ENCODE peak calls at places on chromosomes 3 and 15, in nine cellular contexts. L is ovary; U is IMR-90; R is tibial artery; I is HepG2; N is body of pancreas; Z is fibroblast of lung; C is MM.1S; S is CD8-positive, alpha-beta T cell. E is an unnamed sample. For H3K4me1, the result is how much of the 10 kb centered on the place peaks cover.

GRCh38 chr3:13711911-13712650 is 163.2 kb downstream of the FBLN2 start:
- DNase-seq in L (no peak), U (no peak), R (no peak), I (no peak), N (no peak), Z (no peak), C (no peak), S (no peak), E (no peak)

GRCh38 chr3:170740726-170741591 is 129.0 kb downstream of the RPL22L1 start:
- DNase-seq in L (peak), U (peak), R (peak), I (no peak), N (peak), Z (peak), C (no peak), S (no peak), E (no peak)

GRCh38 chr15:51878446-51879386 is 49.3 kb downstream of the TMOD3 start:
- DNase-seq in L (no peak), U (peak), R (no peak), I (no peak), N (peak), Z (peak), C (no peak), S (no peak), E (no peak)

GRCh38 chr3:2283818-2284217 is 185.2 kb downstream of the CNTN4 start:
- DNase-seq in L (no peak), U (no peak), R (no peak), I (no peak), N (no peak), Z (no peak), C (no peak), S (no peak), E (no peak)

GRCh38 chr3:210649-211048 is 14.1 kb downstream of the CHL1 start:
- DNase-seq in L (no peak), U (no peak), R (no peak), I (no peak), N (no peak), Z (no peak), C (no peak), S (no peak), E (no peak)

GRCh38 chr15:37518436-37518835 is 416.0 kb upstream of the TMCO5A start:
- DNase-seq in L (no peak), U (no peak), R (no peak), I (no peak), N (no peak), Z (no peak), C (no peak), S (no peak), E (no peak)

GRCh38 chr3:109642042-109642441 is 304.7 kb upstream of the DPPA4 start:
- DNase-seq in L (no peak), U (no peak), R (no peak), I (no peak), N (no peak), Z (no peak), C (no peak), S (no peak), E (no peak)

GRCh38 chr15:85582719-85583089 is 202.3 kb downstream of the AKAP13 start:
- DNase-seq in L (peak), U (peak), R (peak), I (no peak), N (peak), Z (peak), C (no peak), S (peak), E (no peak)

GRCh38 chr3:16203031-16203430 is 28.6 kb downstream of the GALNT15 start:
- DNase-seq in L (no peak), U (peak), R (no peak), I (no peak), N (no peak), Z (peak), C (no peak), S (no peak), E (no peak)

GRCh38 chr3:32734756-32735155 is 49.8 kb downstream of the CNOT10 start:
- DNase-seq in L (no peak), U (no peak), R (no peak), I (no peak), N (no peak), Z (no peak), C (no peak), S (no peak), E (no peak)

GRCh38 chr3:81823882-81824395 is 62.5 kb upstream of the GBE1 start:
- DNase-seq in L (no peak), U (no peak), R (no peak), I (no peak), N (peak), Z (peak), C (peak), S (no peak), E (no peak)

GRCh38 chr3:1962531-1963090 is 136.1 kb upstream of the CNTN4 start:
- DNase-seq in L (no peak), U (no peak), R (no peak), I (no peak), N (no peak), Z (no peak), C (no peak), S (no peak), E (no peak)

GRCh38 chr3:108125550-108126071 is 34.8 kb upstream of the CD47 start:
- DNase-seq in L (no peak), U (no peak), R (no peak), I (no peak), N (no peak), Z (no peak), C (peak), S (peak), E (no peak)

GRCh38 chr3:60629816-60630215 is 621.4 kb downstream of the FHIT start:
- DNase-seq in L (no peak), U (no peak), R (no peak), I (no peak), N (no peak), Z (no peak), C (no peak), S (no peak), E (no peak)

GRCh38 chr3:59265566-59265965 is 215.7 kb upstream of the CFAP20DC start:
- DNase-seq in L (no peak), U (no peak), R (no peak), I (no peak), N (no peak), Z (no peak), C (no peak), S (no peak), E (no peak)

GRCh38 chr15:28884151-28884940 is 1.4 kb upstream of the APBA2 start:
- DNase-seq in L (no peak), U (no peak), R (no peak), I (no peak), N (no peak), Z (no peak), C (no peak), S (no peak), E (no peak)

GRCh38 chr3:171038342-171038741 is 11.8 kb upstream of the SLC2A2 start:
- DNase-seq in L (no peak), U (no peak), R (no peak), I (no peak), N (no peak), Z (no peak), C (no peak), S (no peak), E (no peak)

GRCh38 chr15:47505712-47506542 is 211.4 kb upstream of the SEMA6D start:
- DNase-seq in L (no peak), U (peak), R (no peak), I (no peak), N (no peak), Z (peak), C (no peak), S (no peak), E (no peak)

GRCh38 chr15:69559440-69560215 is 107.0 kb downstream of the RPLP1 start:
- DNase-seq in L (no peak), U (no peak), R (no peak), I (no peak), N (no peak), Z (peak), C (no peak), S (no peak), E (no peak)

GRCh38 chr3:4978259-4978965 is 825 bp upstream of the BHLHE40 start:
- DNase-seq in L (peak), U (peak), R (peak), I (peak), N (peak), Z (peak), C (peak), S (peak), E (peak)

GRCh38 chr3:18556001-18556408 is 130.9 kb upstream of the SATB1 start:
- DNase-seq in L (no peak), U (no peak), R (no peak), I (no peak), N (no peak), Z (no peak), C (no peak), S (no peak), E (no peak)

GRCh38 chr15:40850576-40851112 is 6.8 kb downstream of the SPINT1 start:
- DNase-seq in L (no peak), U (no peak), R (no peak), I (peak), N (no peak), Z (no peak), C (no peak), S (no peak), E (no peak)

DNA sequence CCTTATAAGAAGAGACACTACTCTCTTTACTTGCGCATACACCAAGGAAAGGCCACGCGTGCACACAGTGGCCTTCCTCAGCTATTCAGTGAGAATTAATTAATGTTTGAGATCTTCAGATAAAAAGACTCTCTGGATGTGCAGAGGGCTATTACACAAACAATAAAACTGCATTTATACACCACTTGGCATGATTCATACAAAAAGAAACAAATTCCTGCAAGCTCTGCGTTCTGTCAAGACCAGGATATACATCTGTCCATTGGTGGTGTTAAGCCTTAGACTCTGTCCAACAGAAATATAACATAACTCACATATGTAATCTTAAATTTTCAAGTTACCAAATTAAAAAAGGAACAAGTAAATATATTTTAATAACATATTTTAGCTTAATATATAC is 55.2 kb upstream of the TSC22D2 start:
- DNase-seq in L (no peak), U (no peak), R (no peak), I (no peak), N (no peak), Z (no peak), C (no peak), S (no peak), E (no peak)
- H3K4me1 ChIP-seq in L (under half), U (under half), R (under half), I (under half), N (under half), Z (under half), C (under half), S (under half), E (under half)

GRCh38 chr15:92886229-92886628 is 13.9 kb upstream of the CHD2 start:
- DNase-seq in L (no peak), U (no peak), R (no peak), I (no peak), N (no peak), Z (no peak), C (no peak), S (no peak), E (no peak)

GRCh38 chr15:92886815-92887214 is 13.3 kb upstream of the CHD2 start:
- DNase-seq in L (no peak), U (no peak), R (no peak), I (no peak), N (no peak), Z (no peak), C (no peak), S (no peak), E (no peak)

GRCh38 chr15:92883643-92884458 is 16.3 kb upstream of the CHD2 start:
- DNase-seq in L (no peak), U (peak), R (no peak), I (no peak), N (no peak), Z (peak), C (peak), S (no peak), E (no peak)

GRCh38 chr15:92884459-92884812 is 15.7 kb upstream of the CHD2 start:
- DNase-seq in L (no peak), U (no peak), R (no peak), I (no peak), N (no peak), Z (no peak), C (no peak), S (no peak), E (no peak)

GRCh38 chr15:92884813-92885461 is 15.2 kb upstream of the CHD2 start:
- DNase-seq in L (no peak), U (peak), R (no peak), I (no peak), N (no peak), Z (peak), C (no peak), S (no peak), E (no peak)
- H3K27ac ChIP-seq in L (peak), U (peak), R (peak), I (peak), N (peak), Z (peak), C (peak), S (peak), E (peak)

DNA sequence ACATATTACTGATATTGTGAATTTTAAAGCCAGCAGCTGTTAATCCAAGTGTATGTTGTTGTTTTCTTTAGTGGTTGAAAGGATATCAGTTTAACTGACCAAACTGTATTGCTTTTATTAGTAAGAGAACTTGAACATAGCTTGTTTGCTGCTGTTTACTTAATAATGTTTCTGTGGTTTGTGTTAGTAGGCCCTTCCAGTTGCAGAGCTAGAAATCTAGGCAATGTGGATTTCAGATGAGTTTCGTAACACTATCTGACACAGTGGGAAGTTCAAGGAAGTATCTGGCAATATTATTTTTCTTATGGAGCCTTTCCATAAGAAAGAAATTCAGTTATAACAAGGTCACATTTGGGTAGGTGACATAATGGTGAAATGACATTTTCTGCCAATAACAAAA is 18.5 kb downstream of the ZNF609 start:
- DNase-seq in L (no peak), U (peak), R (no peak), I (peak), N (no peak), Z (peak), C (no peak), S (no peak), E (no peak)
- H3K4me1 ChIP-seq in L (under half), U (under half), R (under half), I (under half), N (under half), Z (under half), C (under half), S (under half), E (under half)

GRCh38 chr15:90646662-90647305 is 70.4 kb upstream of the BLM start:
- DNase-seq in L (no peak), U (no peak), R (no peak), I (no peak), N (no peak), Z (no peak), C (no peak), S (no peak), E (no peak)

GRCh38 chr15:90647326-90647725 is 69.8 kb upstream of the BLM start:
- DNase-seq in L (no peak), U (no peak), R (no peak), I (no peak), N (no peak), Z (no peak), C (no peak), S (no peak), E (no peak)

GRCh38 chr15:90645873-90646605 is 71.1 kb upstream of the BLM start:
- DNase-seq in L (no peak), U (no peak), R (no peak), I (no peak), N (no peak), Z (no peak), C (no peak), S (no peak), E (no peak)

GRCh38 chr15:90650117-90650955 is 66.8 kb upstream of the BLM start:
- DNase-seq in L (no peak), U (peak), R (no peak), I (no peak), N (no peak), Z (peak), C (no peak), S (no peak), E (no peak)

GRCh38 chr15:90648137-90649070 is 68.7 kb upstream of the BLM start:
- DNase-seq in L (peak), U (peak), R (peak), I (peak), N (peak), Z (peak), C (peak), S (no peak), E (peak)
- H3K27ac ChIP-seq in L (no peak), U (peak), R (peak), I (no peak), N (peak), Z (peak), C (no peak), S (no peak), E (no peak)

DNA sequence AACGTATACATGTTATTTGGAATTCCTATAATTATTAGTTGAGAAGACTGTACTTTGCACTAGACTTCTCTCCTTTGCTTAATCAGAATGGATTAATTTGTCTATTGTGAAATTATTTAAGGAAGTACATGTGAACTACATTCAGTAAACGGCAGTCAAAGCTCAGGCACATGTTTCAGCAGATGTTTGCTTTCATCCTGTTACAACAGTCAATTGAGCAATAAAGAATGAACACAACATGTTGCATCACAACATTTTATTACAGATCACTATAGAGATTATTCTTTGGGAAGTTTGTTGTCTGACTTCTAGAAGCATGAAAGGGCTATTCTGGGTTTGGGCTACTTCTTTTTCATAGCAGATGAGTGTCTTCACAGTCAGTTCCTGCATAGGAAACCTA is 39.2 kb downstream of the RAB27A start:
- DNase-seq in L (no peak), U (peak), R (no peak), I (peak), N (peak), Z (peak), C (no peak), S (no peak), E (no peak)
- H3K4me1 ChIP-seq in L (under half), U (under half), R (under half), I (under half), N (under half), Z (under half), C (under half), S (under half), E (under half)

GRCh38 chr3:21715662-21716061 is 35.3 kb downstream of the ZNF385D start:
- DNase-seq in L (no peak), U (no peak), R (no peak), I (no peak), N (no peak), Z (no peak), C (no peak), S (no peak), E (no peak)

GRCh38 chr3:21722301-21722700 is 28.7 kb downstream of the ZNF385D start:
- DNase-seq in L (no peak), U (no peak), R (no peak), I (no peak), N (no peak), Z (no peak), C (no peak), S (no peak), E (no peak)

GRCh38 chr3:21718943-21719591 is 31.9 kb downstream of the ZNF385D start:
- DNase-seq in L (no peak), U (no peak), R (no peak), I (no peak), N (no peak), Z (no peak), C (no peak), S (no peak), E (no peak)

GRCh38 chr3:21717272-21717671 is 33.7 kb downstream of the ZNF385D start:
- DNase-seq in L (no peak), U (no peak), R (no peak), I (no peak), N (no peak), Z (peak), C (no peak), S (no peak), E (no peak)

GRCh38 chr3:21718161-21718765 is 32.7 kb downstream of the ZNF385D start:
- DNase-seq in L (no peak), U (peak), R (no peak), I (no peak), N (no peak), Z (peak), C (no peak), S (no peak), E (peak)
- H3K27ac ChIP-seq in L (no peak), U (no peak), R (peak), I (no peak), N (no peak), Z (peak), C (no peak), S (no peak), E (peak)

DNA sequence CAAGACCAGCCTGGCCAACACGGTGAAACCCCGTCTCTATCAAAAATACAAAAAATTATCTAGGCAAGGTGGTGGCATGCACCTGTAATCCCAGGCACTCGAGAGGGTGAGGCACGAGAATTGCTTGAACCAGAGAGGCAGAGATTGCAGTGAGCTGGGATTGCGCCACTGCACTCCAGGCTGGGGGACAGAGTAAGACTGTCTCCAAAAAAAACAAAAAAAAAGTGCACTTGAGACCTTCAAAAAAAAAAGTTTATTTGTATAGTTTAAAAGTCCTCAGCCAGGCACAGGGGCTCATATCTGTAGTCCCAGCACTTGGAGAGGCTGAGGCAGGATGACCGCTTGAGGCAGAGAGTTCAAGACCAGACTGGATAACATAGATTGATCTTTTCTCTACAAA is 2.1 kb downstream of the PBRM1 start:
- DNase-seq in L (no peak), U (no peak), R (no peak), I (no peak), N (no peak), Z (peak), C (no peak), S (no peak), E (no peak)
- H3K4me1 ChIP-seq in L (under half), U (under half), R (half or more), I (half or more), N (half or more), Z (under half), C (under half), S (under half), E (half or more)

GRCh38 chr3:125116311-125117069 is 60.7 kb upstream of the HEG1 start:
- DNase-seq in L (no peak), U (peak), R (no peak), I (no peak), N (no peak), Z (peak), C (no peak), S (no peak), E (no peak)
- H3K27ac ChIP-seq in L (peak), U (peak), R (peak), I (no peak), N (peak), Z (peak), C (no peak), S (no peak), E (no peak)